ENCODE peak calls at places on chromosomes 16 and 17, in six cellular contexts. M, Y, Q, V, X and O are unnamed samples.

GRCh38 chr16:20744922-20745440 is 3.4 kb upstream of the THUMPD1 start:
- DNase-seq in M (no peak), Y (no peak), Q (no peak), V (no peak), X (no peak), O (no peak)

GRCh38 chr17:48213797-48214196 is 106.2 kb downstream of the SNX11 start:
- DNase-seq in M (no peak), Y (no peak), Q (no peak), V (no peak), X (peak), O (no peak)

GRCh38 chr17:40451420-40451819 is 8.2 kb downstream of the IGFBP4 start:
- DNase-seq in M (no peak), Y (no peak), Q (peak), V (peak), X (peak), O (no peak)

GRCh38 chr17:31489295-31490018 is 98.0 kb downstream of the RAB11FIP4 start:
- DNase-seq in M (no peak), Y (peak), Q (no peak), V (no peak), X (no peak), O (peak)

GRCh38 chr16:75733305-75734141 is 7.2 kb upstream of the CPHXL start:
- DNase-seq in M (no peak), Y (no peak), Q (no peak), V (peak), X (no peak), O (peak)

GRCh38 chr17:80501739-80502577 is 25.6 kb upstream of the NPTX1 start:
- DNase-seq in M (no peak), Y (no peak), Q (no peak), V (peak), X (no peak), O (no peak)

GRCh38 chr16:79430129-79430789 is 170.3 kb downstream of the MAF start:
- DNase-seq in M (no peak), Y (no peak), Q (no peak), V (no peak), X (no peak), O (no peak)

GRCh38 chr16:709651-710499 is 4.3 kb upstream of the FBXL16 start:
- DNase-seq in M (peak), Y (peak), Q (no peak), V (peak), X (peak), O (peak)

GRCh38 chr16:27969574-27969973 is 93.9 kb downstream of the GSG1L start:
- DNase-seq in M (no peak), Y (no peak), Q (no peak), V (no peak), X (no peak), O (no peak)

GRCh38 chr17:74442670-74443515 is 11.0 kb downstream of the GPRC5C start:
- DNase-seq in M (no peak), Y (peak), Q (peak), V (no peak), X (peak), O (no peak)

GRCh38 chr16:65572156-65572555 is 450.3 kb upstream of the CDH11 start:
- DNase-seq in M (no peak), Y (no peak), Q (no peak), V (peak), X (no peak), O (no peak)

GRCh38 chr17:42438600-42439567 is 15.8 kb upstream of the CAVIN1 start:
- DNase-seq in M (no peak), Y (peak), Q (no peak), V (no peak), X (peak), O (peak)